ENCODE peak calls at places on chromosomes 1 and 21, in eight cellular contexts. B is fibroblast of lung, K is RWPE1, Z is right atrium auricular region, P is upper lobe of left lung, R is glutamatergic neuron, X is brain microvascular endothelial cell, F is keratinocyte. W is an unnamed sample.
A peak's percentile ranks its signal among the peaks of the same experiment; 100 is the strongest.

GRCh38 chr1:59678809-59679228 is 135.9 kb upstream of the HOOK1 start:
- DNase-seq in B (peak; percentile 88), K (no peak), Z (no peak), P (peak; percentile 57), R (no peak), X (peak; percentile 99), F (no peak), W (no peak)

GRCh38 chr21:29196664-29197052 is 66.2 kb downstream of the MAP3K7CL start:
- DNase-seq in B (no peak), K (no peak), Z (no peak), P (no peak), R (no peak), X (no peak), F (no peak), W (no peak)

GRCh38 chr1:214193691-214194090 is 87.3 kb upstream of the SMYD2 start:
- DNase-seq in B (no peak), K (no peak), Z (no peak), P (no peak), R (peak; percentile 19), X (no peak), F (no peak), W (no peak)

GRCh38 chr1:30523055-30524020 is 200.0 kb downstream of the MATN1 start:
- DNase-seq in B (peak; percentile 16), K (peak; percentile 46), Z (peak; percentile 73), P (no peak), R (no peak), X (peak; percentile 73), F (peak; percentile 69), W (peak; percentile 49)

GRCh38 chr1:52632732-52633290 is at the start of gene SHISAL2A:
- DNase-seq in B (peak; percentile 6), K (peak; percentile 25), Z (no peak), P (peak; percentile 62), R (peak; percentile 56), X (no peak), F (no peak), W (no peak)

GRCh38 chr1:150281221-150281757 is 1.1 kb upstream of the CIART start:
- DNase-seq in B (peak; percentile 79), K (peak; percentile 56), Z (peak; percentile 77), P (peak; percentile 76), R (peak; percentile 76), X (peak; percentile 51), F (no peak), W (no peak)

GRCh38 chr1:155973723-155974122 is 4.6 kb downstream of the ARHGEF2 start:
- DNase-seq in B (no peak), K (no peak), Z (no peak), P (no peak), R (no peak), X (no peak), F (no peak), W (no peak)

GRCh38 chr1:62198069-62198780 is 3.6 kb downstream of the L1TD1 start:
- DNase-seq in B (no peak), K (no peak), Z (no peak), P (no peak), R (no peak), X (no peak), F (no peak), W (no peak)

GRCh38 chr1:44783697-44784093 is 4.3 kb downstream of the BEST4 start:
- DNase-seq in B (no peak), K (no peak), Z (no peak), P (no peak), R (no peak), X (no peak), F (no peak), W (no peak)

GRCh38 chr1:229148041-229148671 is 122.8 kb upstream of the RAB4A start:
- DNase-seq in B (no peak), K (no peak), Z (peak; percentile 76), P (no peak), R (peak; percentile 31), X (no peak), F (no peak), W (no peak)
- TF ChIP-seq CTCF in B (no peak), K (no peak), Z (no peak), P (no peak), R (no peak), X (no peak), F (no peak), W (no peak)

DNA sequence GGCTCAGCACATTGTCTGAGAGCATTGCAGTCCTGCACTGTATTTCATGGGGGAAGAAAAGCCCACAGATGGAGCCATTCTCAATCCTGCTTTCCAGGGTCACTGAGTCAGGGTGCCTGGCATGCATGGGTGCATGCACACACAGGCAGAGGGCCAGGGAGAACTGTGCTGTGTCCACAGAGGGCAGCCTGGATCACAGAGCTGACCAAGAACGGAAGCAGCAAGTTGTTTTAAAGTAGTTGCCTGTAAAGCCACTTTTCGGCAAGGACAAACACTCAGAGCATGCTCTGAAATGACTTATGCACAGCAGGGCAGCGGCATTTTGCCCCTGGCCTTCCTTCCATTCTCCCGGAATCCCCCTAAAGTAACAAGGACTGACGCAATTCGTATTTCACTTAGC is 3.6 kb downstream of the ERG start:
- DNase-seq in B (no peak), K (no peak), Z (no peak), P (peak; percentile 60), R (no peak), X (peak; percentile 45), F (no peak), W (no peak)
- TF ChIP-seq CTCF in B (no peak), K (no peak), Z (no peak), P (no peak), R (no peak), X (peak; percentile 21), F (peak; percentile 4), W (no peak)

GRCh38 chr1:2070016-2070415 is 19.8 kb downstream of the PRKCZ start:
- DNase-seq in B (no peak), K (no peak), Z (no peak), P (no peak), R (no peak), X (no peak), F (no peak), W (no peak)

GRCh38 chr1:2068951-2069350 is 18.7 kb downstream of the PRKCZ start:
- DNase-seq in B (no peak), K (no peak), Z (no peak), P (no peak), R (no peak), X (no peak), F (no peak), W (no peak)

GRCh38 chr1:2072891-2073290 is 22.7 kb downstream of the PRKCZ start:
- DNase-seq in B (no peak), K (no peak), Z (no peak), P (no peak), R (no peak), X (no peak), F (no peak), W (no peak)

GRCh38 chr1:2072109-2072806 is 22.0 kb downstream of the PRKCZ start:
- DNase-seq in B (no peak), K (no peak), Z (no peak), P (no peak), R (no peak), X (no peak), F (no peak), W (no peak)

DNA sequence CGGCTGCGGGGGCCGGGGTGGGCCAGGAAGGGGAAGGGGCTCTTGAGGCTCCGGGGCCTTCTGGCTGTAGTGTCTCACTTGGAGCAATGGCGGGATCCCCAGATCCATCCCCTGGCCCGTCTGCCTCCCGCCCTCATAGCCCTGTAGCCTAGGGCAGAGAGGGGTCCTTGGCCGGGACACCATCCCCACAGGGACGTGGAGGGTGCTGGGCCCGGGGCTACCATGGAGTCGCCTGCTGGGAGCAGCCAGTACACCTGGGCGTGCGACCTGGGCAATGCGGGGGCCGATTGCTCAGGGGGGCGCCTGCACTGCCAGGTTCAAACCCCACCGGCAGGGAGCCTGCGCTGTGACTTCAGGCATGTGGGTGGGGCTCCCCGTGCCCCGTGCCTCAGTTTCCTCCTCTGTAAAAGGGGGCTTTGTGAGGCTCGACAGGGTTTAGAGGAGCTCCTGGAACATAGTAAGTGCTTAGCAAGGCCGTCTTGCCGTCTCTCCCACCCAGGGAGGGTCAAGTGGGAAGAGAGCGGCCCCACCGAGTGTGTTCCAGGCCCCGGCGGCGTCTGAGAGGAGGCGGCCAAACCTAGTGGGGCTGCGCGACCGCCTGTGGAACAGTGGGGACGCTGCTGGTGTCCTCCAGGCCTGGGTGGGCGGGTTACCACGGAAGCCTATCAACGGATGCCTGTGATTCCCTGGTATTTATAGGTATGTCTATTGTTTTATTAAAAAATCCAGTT is 20.8 kb downstream of the PRKCZ start:
- DNase-seq in B (no peak), K (no peak), Z (no peak), P (no peak), R (no peak), X (no peak), F (no peak), W (no peak)
- TF ChIP-seq CTCF in B (no peak), K (no peak), Z (no peak), P (no peak), R (no peak), X (no peak), F (no peak), W (no peak)

DNA sequence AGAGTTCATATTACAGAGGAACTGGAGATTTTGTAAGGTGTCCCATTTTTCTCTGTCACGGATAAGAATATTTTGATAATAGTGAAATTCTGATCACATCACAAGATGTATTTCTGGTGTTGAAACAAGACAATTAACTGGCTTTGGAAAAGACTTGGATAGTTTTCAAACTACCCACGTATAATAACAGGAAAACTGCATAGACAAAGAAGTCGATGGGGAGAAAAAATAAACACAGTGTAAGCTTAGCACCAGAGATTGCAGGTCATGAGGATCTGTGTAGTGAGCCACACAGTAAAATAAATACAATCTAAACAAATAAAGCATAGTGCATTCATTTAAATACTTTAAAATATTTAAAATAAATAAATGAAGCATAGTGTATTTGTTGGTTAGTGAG is 452.3 kb upstream of the ADAMTS5 start:
- DNase-seq in B (peak; percentile 59), K (no peak), Z (no peak), P (no peak), R (no peak), X (no peak), F (no peak), W (no peak)
- TF ChIP-seq CTCF in B (no peak), K (no peak), Z (no peak), P (no peak), R (no peak), X (no peak), F (no peak), W (no peak)

GRCh38 chr1:6601865-6602668 is 602 bp downstream of the KLHL21 start:
- DNase-seq in B (peak; percentile 70), K (no peak), Z (no peak), P (peak; percentile 43), R (no peak), X (no peak), F (no peak), W (no peak)
- TF ChIP-seq CTCF in B (no peak), K (no peak), Z (no peak), P (no peak), R (no peak), X (no peak), F (no peak), W (no peak)